ENCODE peak calls at places on chromosomes 6 and 20, in ten cellular contexts. One of them, this sample, is unnamed.
A peak's percentile ranks its signal among the peaks of the same experiment; 100 is the strongest.

GRCh38 chr20:10434832-10435812 is at the start of gene SLX4IP:
- DNase-seq in left colon: peak; percentile 96
- DNase-seq in stimulated activated CD4-positive, alpha-beta T cell treated with anti-CD3 and anti-CD28 coated beads, Interleukin-1b, Interleukin-23, amount 100 ng/mL, for 48 hours: peak; percentile 86
- DNase-seq in mammary epithelial cell: peak; percentile 96
- DNase-seq in nucleus accumbens: peak; percentile 85
- DNase-seq in tibial artery: peak; percentile 95
- DNase-seq in NCI-H460: peak; percentile 94
- DNase-seq in cardiac fibroblast: peak; percentile 98
- DNase-seq in body of pancreas: peak; percentile 95
- DNase-seq in T-helper 2 cell treated with Interferon-gamma antibody and Interleukin-4, amounts not matched to agents 5 μg/mL and 100 μg/mL, for 36 hours: peak; percentile 84
- DNase-seq in this sample: peak; percentile 81

GRCh38 chr6:44161997-44162338 is 3.3 kb downstream of the CAPN11 start:
- DNase-seq in left colon: no peak
- DNase-seq in tibial artery: no peak
- DNase-seq in mammary epithelial cell: peak; percentile 68
- DNase-seq in nucleus accumbens: no peak
- DNase-seq in cardiac fibroblast: no peak
- DNase-seq in NCI-H460: no peak
- DNase-seq in body of pancreas: peak; percentile 35
- DNase-seq in stimulated activated CD4-positive, alpha-beta T cell treated with anti-CD3 and anti-CD28 coated beads, Interleukin-1b, Interleukin-23, amount 100 ng/mL, for 48 hours: peak; percentile 28
- DNase-seq in T-helper 2 cell treated with Interferon-gamma antibody and Interleukin-4, amounts not matched to agents 5 μg/mL and 100 μg/mL, for 36 hours: no peak
- DNase-seq in this sample: no peak

GRCh38 chr6:35764238-35764896 is 12.0 kb upstream of the CLPSL2 start:
- DNase-seq in T-helper 2 cell treated with Interferon-gamma antibody and Interleukin-4, amounts not matched to agents 5 μg/mL and 100 μg/mL, for 36 hours: no peak
- DNase-seq in nucleus accumbens: no peak
- DNase-seq in mammary epithelial cell: peak; percentile 35
- DNase-seq in stimulated activated CD4-positive, alpha-beta T cell treated with anti-CD3 and anti-CD28 coated beads, Interleukin-1b, Interleukin-23, amount 100 ng/mL, for 48 hours: no peak
- DNase-seq in body of pancreas: peak; percentile 71
- DNase-seq in cardiac fibroblast: no peak
- DNase-seq in NCI-H460: no peak
- DNase-seq in tibial artery: no peak
- DNase-seq in left colon: no peak
- DNase-seq in this sample: no peak

GRCh38 chr6:80553071-80553740 is 446.7 kb downstream of the BCKDHB start:
- DNase-seq in left colon: no peak
- DNase-seq in nucleus accumbens: no peak
- DNase-seq in NCI-H460: no peak
- DNase-seq in cardiac fibroblast: no peak
- DNase-seq in stimulated activated CD4-positive, alpha-beta T cell treated with anti-CD3 and anti-CD28 coated beads, Interleukin-1b, Interleukin-23, amount 100 ng/mL, for 48 hours: no peak
- DNase-seq in mammary epithelial cell: no peak
- DNase-seq in tibial artery: no peak
- DNase-seq in body of pancreas: no peak
- DNase-seq in T-helper 2 cell treated with Interferon-gamma antibody and Interleukin-4, amounts not matched to agents 5 μg/mL and 100 μg/mL, for 36 hours: no peak
- DNase-seq in this sample: no peak

GRCh38 chr6:133396630-133397335 is 155.6 kb downstream of the EYA4 start:
- DNase-seq in cardiac fibroblast: peak; percentile 4
- DNase-seq in mammary epithelial cell: no peak
- DNase-seq in tibial artery: no peak
- DNase-seq in stimulated activated CD4-positive, alpha-beta T cell treated with anti-CD3 and anti-CD28 coated beads, Interleukin-1b, Interleukin-23, amount 100 ng/mL, for 48 hours: no peak
- DNase-seq in NCI-H460: no peak
- DNase-seq in T-helper 2 cell treated with Interferon-gamma antibody and Interleukin-4, amounts not matched to agents 5 μg/mL and 100 μg/mL, for 36 hours: no peak
- DNase-seq in nucleus accumbens: no peak
- DNase-seq in left colon: no peak
- DNase-seq in body of pancreas: no peak
- DNase-seq in this sample: no peak

GRCh38 chr20:19928379-19929360 is 88.5 kb upstream of the NAA20 start:
- DNase-seq in mammary epithelial cell: peak; percentile 97
- DNase-seq in left colon: peak; percentile 75
- DNase-seq in stimulated activated CD4-positive, alpha-beta T cell treated with anti-CD3 and anti-CD28 coated beads, Interleukin-1b, Interleukin-23, amount 100 ng/mL, for 48 hours: no peak
- DNase-seq in cardiac fibroblast: no peak
- DNase-seq in nucleus accumbens: no peak
- DNase-seq in NCI-H460: no peak
- DNase-seq in T-helper 2 cell treated with Interferon-gamma antibody and Interleukin-4, amounts not matched to agents 5 μg/mL and 100 μg/mL, for 36 hours: no peak
- DNase-seq in body of pancreas: peak; percentile 79
- DNase-seq in tibial artery: no peak
- DNase-seq in this sample: no peak

GRCh38 chr6:17212541-17213371 is 68.4 kb upstream of the RBM24 start:
- DNase-seq in tibial artery: no peak
- DNase-seq in stimulated activated CD4-positive, alpha-beta T cell treated with anti-CD3 and anti-CD28 coated beads, Interleukin-1b, Interleukin-23, amount 100 ng/mL, for 48 hours: no peak
- DNase-seq in body of pancreas: peak; percentile 9
- DNase-seq in nucleus accumbens: no peak
- DNase-seq in left colon: no peak
- DNase-seq in NCI-H460: no peak
- DNase-seq in mammary epithelial cell: no peak
- DNase-seq in cardiac fibroblast: peak; percentile 10
- DNase-seq in T-helper 2 cell treated with Interferon-gamma antibody and Interleukin-4, amounts not matched to agents 5 μg/mL and 100 μg/mL, for 36 hours: no peak
- DNase-seq in this sample: no peak

GRCh38 chr6:22512716-22513452 is 56.5 kb upstream of the HDGFL1 start:
- DNase-seq in body of pancreas: no peak
- DNase-seq in mammary epithelial cell: no peak
- DNase-seq in cardiac fibroblast: peak; percentile 65
- DNase-seq in T-helper 2 cell treated with Interferon-gamma antibody and Interleukin-4, amounts not matched to agents 5 μg/mL and 100 μg/mL, for 36 hours: no peak
- DNase-seq in tibial artery: no peak
- DNase-seq in stimulated activated CD4-positive, alpha-beta T cell treated with anti-CD3 and anti-CD28 coated beads, Interleukin-1b, Interleukin-23, amount 100 ng/mL, for 48 hours: no peak
- DNase-seq in NCI-H460: no peak
- DNase-seq in nucleus accumbens: no peak
- DNase-seq in left colon: no peak
- DNase-seq in this sample: no peak

GRCh38 chr20:13101276-13101675 is 92.5 kb downstream of the SPTLC3 start:
- DNase-seq in stimulated activated CD4-positive, alpha-beta T cell treated with anti-CD3 and anti-CD28 coated beads, Interleukin-1b, Interleukin-23, amount 100 ng/mL, for 48 hours: no peak
- DNase-seq in T-helper 2 cell treated with Interferon-gamma antibody and Interleukin-4, amounts not matched to agents 5 μg/mL and 100 μg/mL, for 36 hours: no peak
- DNase-seq in left colon: no peak
- DNase-seq in nucleus accumbens: no peak
- DNase-seq in NCI-H460: no peak
- DNase-seq in tibial artery: no peak
- DNase-seq in body of pancreas: no peak
- DNase-seq in mammary epithelial cell: no peak
- DNase-seq in cardiac fibroblast: no peak
- DNase-seq in this sample: no peak

GRCh38 chr6:143286280-143286795 is 164.2 kb downstream of the ADAT2 start:
- DNase-seq in mammary epithelial cell: peak; percentile 90
- DNase-seq in tibial artery: no peak
- DNase-seq in NCI-H460: no peak
- DNase-seq in left colon: no peak
- DNase-seq in body of pancreas: no peak
- DNase-seq in nucleus accumbens: no peak
- DNase-seq in stimulated activated CD4-positive, alpha-beta T cell treated with anti-CD3 and anti-CD28 coated beads, Interleukin-1b, Interleukin-23, amount 100 ng/mL, for 48 hours: no peak
- DNase-seq in T-helper 2 cell treated with Interferon-gamma antibody and Interleukin-4, amounts not matched to agents 5 μg/mL and 100 μg/mL, for 36 hours: no peak
- DNase-seq in cardiac fibroblast: peak; percentile 65
- DNase-seq in this sample: no peak

GRCh38 chr6:124297507-124297906 is 493.8 kb downstream of the NKAIN2 start:
- DNase-seq in mammary epithelial cell: no peak
- DNase-seq in nucleus accumbens: no peak
- DNase-seq in stimulated activated CD4-positive, alpha-beta T cell treated with anti-CD3 and anti-CD28 coated beads, Interleukin-1b, Interleukin-23, amount 100 ng/mL, for 48 hours: no peak
- DNase-seq in T-helper 2 cell treated with Interferon-gamma antibody and Interleukin-4, amounts not matched to agents 5 μg/mL and 100 μg/mL, for 36 hours: no peak
- DNase-seq in NCI-H460: no peak
- DNase-seq in body of pancreas: no peak
- DNase-seq in tibial artery: no peak
- DNase-seq in cardiac fibroblast: no peak
- DNase-seq in left colon: no peak
- DNase-seq in this sample: no peak

GRCh38 chr6:24922854-24923253 is 12.9 kb downstream of the RIPOR2 start:
- DNase-seq in T-helper 2 cell treated with Interferon-gamma antibody and Interleukin-4, amounts not matched to agents 5 μg/mL and 100 μg/mL, for 36 hours: no peak
- DNase-seq in nucleus accumbens: no peak
- DNase-seq in NCI-H460: no peak
- DNase-seq in stimulated activated CD4-positive, alpha-beta T cell treated with anti-CD3 and anti-CD28 coated beads, Interleukin-1b, Interleukin-23, amount 100 ng/mL, for 48 hours: no peak
- DNase-seq in cardiac fibroblast: no peak
- DNase-seq in left colon: no peak
- DNase-seq in tibial artery: no peak
- DNase-seq in body of pancreas: no peak
- DNase-seq in mammary epithelial cell: no peak
- DNase-seq in this sample: no peak

GRCh38 chr6:137995371-137995770 is 111.8 kb downstream of the PERP start:
- DNase-seq in T-helper 2 cell treated with Interferon-gamma antibody and Interleukin-4, amounts not matched to agents 5 μg/mL and 100 μg/mL, for 36 hours: no peak
- DNase-seq in left colon: no peak
- DNase-seq in tibial artery: no peak
- DNase-seq in nucleus accumbens: no peak
- DNase-seq in NCI-H460: no peak
- DNase-seq in body of pancreas: no peak
- DNase-seq in mammary epithelial cell: no peak
- DNase-seq in cardiac fibroblast: no peak
- DNase-seq in stimulated activated CD4-positive, alpha-beta T cell treated with anti-CD3 and anti-CD28 coated beads, Interleukin-1b, Interleukin-23, amount 100 ng/mL, for 48 hours: no peak
- DNase-seq in this sample: no peak

GRCh38 chr6:97032950-97033349 is 108.4 kb downstream of the KLHL32 start:
- DNase-seq in NCI-H460: no peak
- DNase-seq in T-helper 2 cell treated with Interferon-gamma antibody and Interleukin-4, amounts not matched to agents 5 μg/mL and 100 μg/mL, for 36 hours: no peak
- DNase-seq in nucleus accumbens: no peak
- DNase-seq in body of pancreas: no peak
- DNase-seq in stimulated activated CD4-positive, alpha-beta T cell treated with anti-CD3 and anti-CD28 coated beads, Interleukin-1b, Interleukin-23, amount 100 ng/mL, for 48 hours: no peak
- DNase-seq in tibial artery: no peak
- DNase-seq in mammary epithelial cell: no peak
- DNase-seq in cardiac fibroblast: no peak
- DNase-seq in left colon: no peak
- DNase-seq in this sample: no peak

This sample was measured in anterior cingulate cortex.